ENCODE peak calls at places on chromosomes 16 and 17, in seven cellular contexts. One of them, this sample, is unnamed.
A peak's percentile ranks its signal among the peaks of the same experiment; 100 is the strongest.

GRCh38 chr17:13337864-13338371 is 263.8 kb downstream of the HS3ST3A1 start:
- DNase-seq in HFFc6: peak; percentile 51
- DNase-seq in bronchial epithelial cell: peak; percentile 57
- DNase-seq in RWPE2: no peak
- DNase-seq in transverse colon: no peak
- DNase-seq in WTC11: no peak
- DNase-seq in uterus: no peak
- DNase-seq in this sample: peak; percentile 16

GRCh38 chr16:89544113-89544512 is 16.4 kb upstream of the RPL13 start:
- DNase-seq in HFFc6: no peak
- DNase-seq in bronchial epithelial cell: no peak
- DNase-seq in RWPE2: no peak
- DNase-seq in transverse colon: no peak
- DNase-seq in WTC11: no peak
- DNase-seq in uterus: no peak
- DNase-seq in this sample: no peak

GRCh38 chr17:9951803-9952202 is 46.7 kb upstream of the RCVRN start:
- DNase-seq in HFFc6: no peak
- DNase-seq in bronchial epithelial cell: no peak
- DNase-seq in RWPE2: no peak
- DNase-seq in transverse colon: no peak
- DNase-seq in WTC11: no peak
- DNase-seq in uterus: no peak
- DNase-seq in this sample: no peak

GRCh38 chr16:89094252-89094901 is 725 bp downstream of the ACSF3 start:
- DNase-seq in HFFc6: peak; percentile 3
- DNase-seq in bronchial epithelial cell: peak; percentile 23
- DNase-seq in RWPE2: no peak
- DNase-seq in transverse colon: peak; percentile 39
- DNase-seq in WTC11: no peak
- DNase-seq in uterus: no peak
- DNase-seq in this sample: no peak

GRCh38 chr17:55763856-55764255 is 13.0 kb downstream of the PCTP start:
- DNase-seq in HFFc6: no peak
- DNase-seq in bronchial epithelial cell: no peak
- DNase-seq in RWPE2: no peak
- DNase-seq in transverse colon: no peak
- DNase-seq in WTC11: no peak
- DNase-seq in uterus: no peak
- DNase-seq in this sample: no peak

GRCh38 chr17:7130626-7131467 is 16.2 kb upstream of the ASGR2 start:
- DNase-seq in HFFc6: no peak
- DNase-seq in bronchial epithelial cell: no peak
- DNase-seq in RWPE2: no peak
- DNase-seq in transverse colon: no peak
- DNase-seq in WTC11: no peak
- DNase-seq in uterus: no peak
- DNase-seq in this sample: no peak

GRCh38 chr16:54177052-54177856 is 109.3 kb downstream of the IRX3 start:
- DNase-seq in HFFc6: no peak
- DNase-seq in bronchial epithelial cell: no peak
- DNase-seq in RWPE2: no peak
- DNase-seq in transverse colon: no peak
- DNase-seq in WTC11: no peak
- DNase-seq in uterus: no peak
- DNase-seq in this sample: no peak

GRCh38 chr17:77451894-77452852 is 311.4 kb downstream of the SEC14L1 start:
- DNase-seq in HFFc6: peak; percentile 78
- DNase-seq in bronchial epithelial cell: peak; percentile 55
- DNase-seq in RWPE2: no peak
- DNase-seq in transverse colon: peak; percentile 83
- DNase-seq in WTC11: peak; percentile 72
- DNase-seq in uterus: peak; percentile 79
- DNase-seq in this sample: no peak

GRCh38 chr16:65200374-65200773 is 78.5 kb upstream of the CDH11 start:
- DNase-seq in HFFc6: no peak
- DNase-seq in bronchial epithelial cell: peak; percentile 61
- DNase-seq in RWPE2: no peak
- DNase-seq in transverse colon: no peak
- DNase-seq in WTC11: no peak
- DNase-seq in uterus: no peak
- DNase-seq in this sample: no peak

GRCh38 chr17:53765609-53766008 is 57.1 kb upstream of the KIF2B start:
- DNase-seq in HFFc6: no peak
- DNase-seq in bronchial epithelial cell: peak; percentile 22
- DNase-seq in RWPE2: no peak
- DNase-seq in transverse colon: no peak
- DNase-seq in WTC11: no peak
- DNase-seq in uterus: no peak
- DNase-seq in this sample: no peak

GRCh38 chr17:50279181-50279526 is 4.9 kb downstream of the TMEM92 start:
- DNase-seq in HFFc6: peak; percentile 62
- DNase-seq in bronchial epithelial cell: peak; percentile 49
- DNase-seq in RWPE2: peak; percentile 77
- DNase-seq in transverse colon: no peak
- DNase-seq in WTC11: no peak
- DNase-seq in uterus: no peak
- DNase-seq in this sample: no peak

GRCh38 chr17:60355663-60356594 is 36.0 kb downstream of the USP32 start:
- DNase-seq in HFFc6: no peak
- DNase-seq in bronchial epithelial cell: no peak
- DNase-seq in RWPE2: no peak
- DNase-seq in transverse colon: no peak
- DNase-seq in WTC11: no peak
- DNase-seq in uterus: no peak
- DNase-seq in this sample: no peak

GRCh38 chr17:73797594-73798110 is 153.4 kb upstream of the SDK2 start:
- DNase-seq in HFFc6: no peak
- DNase-seq in bronchial epithelial cell: no peak
- DNase-seq in RWPE2: no peak
- DNase-seq in transverse colon: no peak
- DNase-seq in WTC11: no peak
- DNase-seq in uterus: no peak
- DNase-seq in this sample: no peak

GRCh38 chr16:23950898-23951297 is 115.1 kb downstream of the PRKCB start:
- DNase-seq in HFFc6: no peak
- DNase-seq in bronchial epithelial cell: no peak
- DNase-seq in RWPE2: no peak
- DNase-seq in transverse colon: no peak
- DNase-seq in WTC11: no peak
- DNase-seq in uterus: no peak
- DNase-seq in this sample: no peak

GRCh38 chr16:23952128-23953041 is 116.6 kb downstream of the PRKCB start:
- DNase-seq in HFFc6: no peak
- DNase-seq in bronchial epithelial cell: no peak
- DNase-seq in RWPE2: no peak
- DNase-seq in transverse colon: no peak
- DNase-seq in WTC11: no peak
- DNase-seq in uterus: peak; percentile 31
- DNase-seq in this sample: no peak

GRCh38 chr16:13873835-13874438 is 46.0 kb upstream of the ERCC4 start:
- DNase-seq in HFFc6: no peak
- DNase-seq in bronchial epithelial cell: peak; percentile 25
- DNase-seq in RWPE2: no peak
- DNase-seq in transverse colon: no peak
- DNase-seq in WTC11: peak; percentile 36
- DNase-seq in uterus: no peak
- DNase-seq in this sample: no peak

GRCh38 chr16:53085539-53086450 is 31.0 kb downstream of the CHD9 start:
- DNase-seq in HFFc6: peak; percentile 25
- DNase-seq in bronchial epithelial cell: peak; percentile 69
- DNase-seq in RWPE2: no peak
- DNase-seq in transverse colon: no peak
- DNase-seq in WTC11: no peak
- DNase-seq in uterus: peak; percentile 42
- DNase-seq in this sample: no peak

DNA sequence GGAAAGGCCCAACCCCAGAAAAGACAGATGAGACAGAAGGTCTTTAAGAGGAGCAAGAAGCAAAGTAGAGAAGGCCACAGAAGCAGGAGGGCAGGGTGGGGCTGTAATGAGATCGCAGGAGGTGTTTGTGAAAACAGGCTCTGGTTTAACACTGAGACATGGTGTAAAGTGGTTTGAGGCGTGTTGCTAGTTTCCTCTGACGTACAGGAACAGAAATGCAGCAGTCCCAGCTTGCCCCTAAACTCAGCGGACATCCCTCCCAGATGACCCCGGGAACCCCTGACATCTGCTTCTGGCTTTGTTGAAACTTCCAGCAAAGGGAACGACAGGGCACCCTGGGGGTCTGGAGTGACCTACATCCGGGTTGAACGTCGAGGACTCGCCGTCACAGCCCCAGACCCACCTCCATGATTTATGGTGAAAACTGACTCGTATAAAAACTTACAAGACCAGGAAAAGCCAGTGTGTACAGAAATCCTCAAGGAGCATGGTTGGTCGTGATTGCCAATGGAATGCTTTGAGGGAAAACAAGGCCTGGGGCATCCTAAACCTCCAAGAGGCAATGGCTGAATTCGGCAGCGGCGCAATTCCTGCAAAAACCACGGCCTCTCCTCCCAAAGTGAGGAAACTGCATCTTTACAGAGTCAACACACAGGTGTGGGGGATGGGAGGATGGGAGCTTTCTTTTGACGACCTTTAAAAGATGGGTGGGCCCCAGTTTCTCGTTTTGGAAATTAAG is 25.8 kb downstream of the LITAF start:
- DNase-seq in HFFc6: peak; percentile 43
- DNase-seq in bronchial epithelial cell: peak; percentile 91
- DNase-seq in RWPE2: no peak
- DNase-seq in transverse colon: peak; percentile 26
- DNase-seq in WTC11: no peak
- DNase-seq in uterus: peak; percentile 68
- DNase-seq in this sample: no peak
- TF ChIP-seq CTCF in HFFc6: no peak
- TF ChIP-seq CTCF in bronchial epithelial cell: no peak
- TF ChIP-seq CTCF in RWPE2: no peak
- TF ChIP-seq CTCF in transverse colon: no peak
- TF ChIP-seq CTCF in WTC11: no peak
- TF ChIP-seq CTCF in uterus: no peak
- TF ChIP-seq CTCF in this sample: no peak

GRCh38 chr16:49491111-49491670 is 117.6 kb downstream of the C16orf78 start:
- DNase-seq in HFFc6: no peak
- DNase-seq in bronchial epithelial cell: no peak
- DNase-seq in RWPE2: peak; percentile 9
- DNase-seq in transverse colon: no peak
- DNase-seq in WTC11: no peak
- DNase-seq in uterus: no peak
- DNase-seq in this sample: no peak

GRCh38 chr16:49490321-49490705 is 116.7 kb downstream of the C16orf78 start:
- DNase-seq in HFFc6: no peak
- DNase-seq in bronchial epithelial cell: no peak
- DNase-seq in RWPE2: peak; percentile 19
- DNase-seq in transverse colon: no peak
- DNase-seq in WTC11: no peak
- DNase-seq in uterus: no peak
- DNase-seq in this sample: no peak

GRCh38 chr16:49488336-49488735 is 114.7 kb downstream of the C16orf78 start:
- DNase-seq in HFFc6: no peak
- DNase-seq in bronchial epithelial cell: no peak
- DNase-seq in RWPE2: peak; percentile 15
- DNase-seq in transverse colon: peak; percentile 4
- DNase-seq in WTC11: no peak
- DNase-seq in uterus: no peak
- DNase-seq in this sample: no peak

GRCh38 chr16:49488740-49489525 is 115.3 kb downstream of the C16orf78 start:
- DNase-seq in HFFc6: no peak
- DNase-seq in bronchial epithelial cell: no peak
- DNase-seq in RWPE2: peak; percentile 24
- DNase-seq in transverse colon: peak; percentile 3
- DNase-seq in WTC11: no peak
- DNase-seq in uterus: no peak
- DNase-seq in this sample: no peak

DNA sequence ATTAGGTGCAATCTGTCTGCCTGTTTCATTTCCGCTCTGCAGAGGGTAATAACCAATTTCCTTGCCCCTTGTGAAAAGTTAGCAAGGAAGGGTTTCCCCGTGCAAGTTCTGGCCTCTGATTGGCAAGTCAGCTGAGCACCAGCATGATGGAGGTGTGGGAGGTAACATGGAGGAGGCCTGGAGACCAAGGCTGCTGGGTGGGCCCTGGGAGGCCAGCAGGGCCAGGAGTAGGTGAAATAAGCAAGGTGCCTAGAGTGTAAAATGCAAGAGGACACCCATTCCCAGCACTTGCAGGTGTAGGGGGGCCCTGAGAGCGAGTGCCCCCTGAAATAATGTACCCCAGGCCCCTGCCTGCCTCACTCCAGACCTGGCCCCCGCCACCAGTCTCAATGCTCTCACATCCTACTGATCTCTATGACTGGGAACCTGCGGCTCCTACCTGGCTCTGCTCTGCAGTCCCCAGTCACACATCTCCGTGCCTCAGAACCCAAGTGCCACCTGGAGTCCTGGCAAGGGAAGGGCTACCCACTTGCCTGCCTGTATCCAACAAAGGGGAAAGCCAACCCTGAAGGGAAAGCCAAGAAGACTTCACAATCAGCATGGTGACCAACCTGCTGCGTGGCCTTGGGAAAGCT is 116.2 kb downstream of the C16orf78 start:
- DNase-seq in HFFc6: no peak
- DNase-seq in bronchial epithelial cell: no peak
- DNase-seq in RWPE2: peak; percentile 26
- DNase-seq in transverse colon: peak; percentile 7
- DNase-seq in WTC11: no peak
- DNase-seq in uterus: no peak
- DNase-seq in this sample: no peak
- TF ChIP-seq CTCF in HFFc6: no peak
- TF ChIP-seq CTCF in bronchial epithelial cell: no peak
- TF ChIP-seq CTCF in RWPE2: no peak
- TF ChIP-seq CTCF in transverse colon: no peak
- TF ChIP-seq CTCF in WTC11: no peak
- TF ChIP-seq CTCF in uterus: no peak
- TF ChIP-seq CTCF in this sample: no peak

DNA sequence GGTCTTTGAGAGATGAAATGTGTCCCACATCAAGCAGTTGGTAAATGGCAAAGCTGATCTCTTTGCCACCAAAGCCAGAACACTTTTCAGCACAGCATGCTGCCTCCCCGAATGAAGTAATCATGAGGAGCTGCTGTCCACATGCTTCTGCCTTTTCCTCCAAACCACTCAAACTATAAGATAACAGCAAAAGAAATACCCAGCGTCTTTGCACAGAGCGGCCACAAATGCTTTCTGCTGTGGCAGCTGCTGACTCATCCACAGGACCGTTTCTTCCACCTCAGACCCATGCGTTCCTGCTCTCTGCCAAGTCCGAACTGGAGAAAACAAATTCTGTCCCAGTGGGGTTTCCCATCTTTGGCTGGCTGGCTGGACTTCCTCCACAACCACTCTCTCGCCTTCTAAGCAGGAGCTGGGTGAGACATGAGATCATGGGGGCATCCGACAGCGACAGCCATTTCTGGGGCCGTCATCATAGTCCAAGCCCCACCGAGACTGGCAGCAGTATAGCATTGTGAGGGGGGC is 27.1 kb downstream of the TBC1D3B start:
- DNase-seq in HFFc6: peak; percentile 32
- DNase-seq in bronchial epithelial cell: no peak
- DNase-seq in RWPE2: no peak
- DNase-seq in transverse colon: no peak
- DNase-seq in WTC11: no peak
- DNase-seq in uterus: peak; percentile 15
- DNase-seq in this sample: no peak
- TF ChIP-seq CTCF in HFFc6: peak; percentile 67
- TF ChIP-seq CTCF in bronchial epithelial cell: no peak
- TF ChIP-seq CTCF in RWPE2: peak; percentile 81
- TF ChIP-seq CTCF in transverse colon: no peak
- TF ChIP-seq CTCF in WTC11: no peak
- TF ChIP-seq CTCF in uterus: no peak
- TF ChIP-seq CTCF in this sample: no peak

GRCh38 chr16:56426585-56426984 is 1.2 kb upstream of the AMFR start:
- DNase-seq in HFFc6: no peak
- DNase-seq in bronchial epithelial cell: peak; percentile 74
- DNase-seq in RWPE2: no peak
- DNase-seq in transverse colon: no peak
- DNase-seq in WTC11: no peak
- DNase-seq in uterus: no peak
- DNase-seq in this sample: no peak
- TF ChIP-seq CTCF in HFFc6: no peak
- TF ChIP-seq CTCF in bronchial epithelial cell: no peak
- TF ChIP-seq CTCF in RWPE2: no peak
- TF ChIP-seq CTCF in transverse colon: no peak
- TF ChIP-seq CTCF in WTC11: no peak
- TF ChIP-seq CTCF in uterus: no peak
- TF ChIP-seq CTCF in this sample: no peak

This sample was measured in GM10248.